ENCODE peak calls at places on chromosomes 12 and 14, in seven cellular contexts. G is left lung; U is MG63; M is lower lobe of right lung; H is CD8-positive, alpha-beta memory T cell; F is psoas muscle; C is tibial artery. N is an unnamed sample. For H3K9me3, the result is how much of the 10 kb centered on the place peaks cover.

GRCh38 chr12:49921936-49922335 is 18.2 kb upstream of the FAIM2 start:
- DNase-seq in M (no peak), G (peak), U (no peak), H (no peak), C (no peak), F (peak), N (no peak)

GRCh38 chr14:35405304-35405996 is 901 bp upstream of the NFKBIA start:
- DNase-seq in H (no peak), G (no peak), M (peak), C (peak), F (peak), U (no peak), N (no peak)

GRCh38 chr14:51018521-51018920 is 74.2 kb upstream of the PYGL start:
- DNase-seq in H (no peak), M (no peak), C (no peak), G (no peak), F (no peak), U (no peak), N (no peak)

GRCh38 chr14:100058777-100059432 is 6.3 kb upstream of the EVL start:
- DNase-seq in F (no peak), U (no peak), G (no peak), C (no peak), H (no peak), M (no peak), N (no peak)

GRCh38 chr12:5768171-5768879 is 176.7 kb downstream of the ANO2 start:
- DNase-seq in M (peak), G (peak), F (no peak), H (no peak), U (peak), C (peak), N (no peak)

GRCh38 chr12:114760151-114760877 is 76.3 kb upstream of the TBX3 start:
- DNase-seq in G (no peak), F (no peak), H (no peak), U (no peak), C (no peak), M (no peak), N (no peak)

GRCh38 chr12:57983150-57983857 is 41.9 kb downstream of the ATP23 start:
- DNase-seq in G (no peak), F (no peak), C (no peak), H (no peak), M (no peak), U (peak), N (no peak)

GRCh38 chr12:53737494-53737808 is 10.2 kb upstream of the CALCOCO1 start:
- DNase-seq in H (no peak), F (no peak), G (no peak), M (no peak), U (no peak), C (no peak), N (no peak)

GRCh38 chr12:57006809-57007475 is 596 bp upstream of the ZBTB39 start:
- DNase-seq in M (no peak), U (no peak), F (no peak), C (no peak), G (no peak), H (no peak), N (no peak)

GRCh38 chr12:125355614-125356013 is 290.4 kb downstream of the AACS start:
- DNase-seq in U (no peak), M (no peak), F (no peak), G (no peak), H (no peak), C (no peak), N (no peak)

GRCh38 chr14:106845286-106846087 is 1319.1 kb downstream of the TMEM121 start:
- DNase-seq in U (no peak), M (peak), C (no peak), H (no peak), F (no peak), G (peak), N (peak)

GRCh38 chr12:70045036-70045435 is 198.2 kb upstream of the CNOT2 start:
- DNase-seq in C (no peak), U (no peak), G (no peak), H (no peak), M (no peak), F (no peak), N (no peak)

DNA sequence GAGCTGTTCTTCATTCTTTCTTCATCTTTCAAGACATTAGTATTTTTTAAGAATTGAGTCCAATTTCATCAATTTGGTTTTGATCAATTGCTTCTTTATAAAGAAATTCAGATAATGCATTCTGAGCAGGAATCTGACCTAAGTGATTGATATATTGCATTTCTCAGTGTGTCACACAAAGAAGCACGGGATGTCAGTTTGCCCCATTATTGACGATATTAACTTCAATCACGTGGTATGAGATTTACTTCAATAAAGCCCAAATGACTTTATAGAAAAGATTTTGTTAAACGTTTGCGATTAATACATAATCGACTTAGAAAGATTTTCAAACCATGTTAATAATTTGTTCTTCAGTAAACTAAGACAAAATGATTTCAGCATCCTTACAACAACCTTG is 1254.2 kb downstream of the FSCB start:
- DNase-seq in H (no peak), G (no peak), F (no peak), M (no peak), U (no peak), C (no peak), N (no peak)
- H3K9me3 ChIP-seq in H (under half), G (under half), F (under half), M (under half), U (under half), C (under half), N (under half)

DNA sequence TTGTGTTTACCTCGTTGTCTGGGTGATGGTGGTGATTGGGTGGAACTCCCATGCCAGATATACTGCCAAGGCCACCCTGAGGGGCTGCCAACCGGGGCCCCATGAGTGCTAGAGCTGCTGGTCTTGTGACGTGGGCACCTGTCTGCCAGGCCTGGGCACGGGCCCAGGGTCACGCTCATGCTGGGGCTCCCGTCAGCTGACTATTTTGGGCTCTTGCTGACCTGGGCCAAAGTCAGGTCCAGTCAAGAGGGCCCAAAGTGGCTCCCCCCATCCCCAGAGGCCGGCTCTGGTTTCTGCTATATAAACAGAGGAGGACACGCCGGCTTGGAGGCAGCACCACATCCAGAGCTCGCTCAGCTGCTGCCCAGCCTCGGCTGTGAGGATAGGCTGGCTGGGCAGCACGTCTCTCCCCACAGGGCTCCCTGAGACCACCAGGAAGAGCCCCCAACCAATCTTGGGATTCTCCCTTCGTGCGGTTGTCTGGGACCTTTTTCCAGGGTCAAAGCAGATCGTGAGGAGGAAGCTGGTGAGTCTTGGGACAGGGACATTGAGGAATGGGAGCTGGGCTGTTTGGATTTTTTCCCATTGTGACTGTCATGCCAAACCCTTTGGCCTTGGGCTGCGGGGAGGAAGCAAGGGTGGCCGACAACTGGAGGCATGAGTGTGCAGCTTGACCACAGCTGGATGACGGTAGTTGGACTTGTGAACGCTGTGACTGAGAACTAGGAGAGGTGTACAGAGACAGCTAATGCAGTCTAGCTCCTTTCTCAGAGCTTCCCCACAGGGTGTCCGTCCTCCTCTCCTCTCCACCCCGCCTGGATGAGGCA is 7.6 kb upstream of the NR4A1 start:
- DNase-seq in G (no peak), U (peak), H (no peak), C (peak), F (peak), M (no peak), N (no peak)
- H3K4me3 ChIP-seq in G (no peak), U (peak), H (no peak), C (peak), F (peak), M (no peak), N (no peak)

GRCh38 chr12:29656762-29657538 is 126.8 kb downstream of the TMTC1 start:
- DNase-seq in M (no peak), C (no peak), F (no peak), U (no peak), G (no peak), H (no peak), N (no peak)
- H3K9me3 ChIP-seq in M (under half), C (under half), F (under half), U (under half), G (under half), H (under half), N (under half)

DNA sequence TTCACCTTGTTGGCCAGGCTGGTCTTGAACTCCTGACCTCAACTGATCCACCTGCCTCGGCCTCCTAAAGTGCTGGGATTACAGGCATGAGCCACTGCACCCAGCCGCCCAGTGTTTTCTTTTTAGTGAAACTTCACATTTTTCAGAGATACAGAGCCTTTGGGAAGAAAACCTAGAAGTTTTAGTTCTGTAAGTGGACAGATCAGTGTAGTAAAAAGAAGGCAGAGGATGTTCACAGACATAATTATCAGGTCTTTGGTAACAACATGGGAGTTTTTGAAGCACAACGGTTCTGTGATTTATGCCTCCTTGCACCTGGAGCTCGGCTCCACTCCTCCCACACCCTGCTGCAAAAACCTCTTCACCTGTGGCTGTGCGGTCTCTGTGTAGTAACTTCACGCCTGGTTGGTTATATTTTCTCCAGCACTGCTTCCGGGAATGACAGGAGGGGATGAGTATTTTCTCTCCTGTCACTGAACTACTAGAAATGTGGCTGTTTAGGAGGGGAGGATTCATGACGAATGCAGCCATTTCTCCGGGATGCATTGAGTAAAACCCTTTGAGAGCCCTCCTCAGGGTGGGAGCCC is 67.0 kb downstream of the ARF6 start:
- DNase-seq in U (no peak), H (no peak), G (no peak), C (no peak), M (no peak), F (no peak), N (peak)
- H3K4me3 ChIP-seq in U (no peak), H (no peak), G (no peak), C (no peak), M (no peak), F (no peak), N (no peak)

N was measured in RWPE2.